ENCODE peak calls at places on chromosomes 5 and 9, in eight cellular contexts. N, S, I, Y, V, R, O and X are unnamed samples.

GRCh38 chr9:99013550-99013949 is 69.8 kb downstream of the COL15A1 start:
- DNase-seq in N (no peak), S (peak), I (no peak), Y (no peak), V (no peak), R (no peak), O (no peak), X (no peak)

GRCh38 chr9:137798901-137799629 is 78.5 kb upstream of the CACNA1B start:
- DNase-seq in N (no peak), S (no peak), I (no peak), Y (no peak), V (no peak), R (no peak), O (no peak), X (no peak)

GRCh38 chr5:51518607-51519006 is 135.4 kb downstream of the ISL1 start:
- DNase-seq in N (no peak), S (no peak), I (no peak), Y (no peak), V (no peak), R (no peak), O (no peak), X (no peak)

GRCh38 chr5:151569132-151570046 is 21.7 kb downstream of the FAT2 start:
- DNase-seq in N (no peak), S (no peak), I (no peak), Y (no peak), V (no peak), R (no peak), O (peak), X (peak)

GRCh38 chr5:149268928-149269557 is 2.6 kb upstream of the AFAP1L1 start:
- DNase-seq in N (no peak), S (peak), I (no peak), Y (no peak), V (peak), R (no peak), O (peak), X (peak)

GRCh38 chr5:105506692-105507277 is 1944.2 kb upstream of the NUDT12 start:
- DNase-seq in N (no peak), S (peak), I (peak), Y (no peak), V (no peak), R (no peak), O (peak), X (peak)

GRCh38 chr9:27528278-27528885 is 1.2 kb downstream of the MOB3B start:
- DNase-seq in N (peak), S (peak), I (peak), Y (peak), V (peak), R (peak), O (peak), X (peak)

GRCh38 chr9:69115621-69116020 is 58.5 kb upstream of the TJP2 start:
- DNase-seq in N (no peak), S (peak), I (no peak), Y (no peak), V (peak), R (peak), O (no peak), X (peak)

GRCh38 chr5:139726248-139726647 is 69.4 kb upstream of the PSD2 start:
- DNase-seq in N (no peak), S (no peak), I (no peak), Y (no peak), V (peak), R (no peak), O (no peak), X (no peak)

GRCh38 chr5:87588316-87588715 is 175.6 kb upstream of the CCNH start:
- DNase-seq in N (no peak), S (no peak), I (no peak), Y (no peak), V (no peak), R (no peak), O (no peak), X (no peak)

GRCh38 chr5:75707911-75708509 is 9.2 kb downstream of the POC5 start:
- DNase-seq in N (no peak), S (no peak), I (peak), Y (no peak), V (peak), R (no peak), O (no peak), X (peak)

GRCh38 chr5:38780950-38781349 is 64.9 kb upstream of the OSMR start:
- DNase-seq in N (peak), S (peak), I (peak), Y (peak), V (no peak), R (peak), O (no peak), X (peak)

GRCh38 chr9:125993423-125993935 is 246.3 kb downstream of the PBX3 start:
- DNase-seq in N (no peak), S (no peak), I (no peak), Y (no peak), V (peak), R (no peak), O (no peak), X (no peak)

DNA sequence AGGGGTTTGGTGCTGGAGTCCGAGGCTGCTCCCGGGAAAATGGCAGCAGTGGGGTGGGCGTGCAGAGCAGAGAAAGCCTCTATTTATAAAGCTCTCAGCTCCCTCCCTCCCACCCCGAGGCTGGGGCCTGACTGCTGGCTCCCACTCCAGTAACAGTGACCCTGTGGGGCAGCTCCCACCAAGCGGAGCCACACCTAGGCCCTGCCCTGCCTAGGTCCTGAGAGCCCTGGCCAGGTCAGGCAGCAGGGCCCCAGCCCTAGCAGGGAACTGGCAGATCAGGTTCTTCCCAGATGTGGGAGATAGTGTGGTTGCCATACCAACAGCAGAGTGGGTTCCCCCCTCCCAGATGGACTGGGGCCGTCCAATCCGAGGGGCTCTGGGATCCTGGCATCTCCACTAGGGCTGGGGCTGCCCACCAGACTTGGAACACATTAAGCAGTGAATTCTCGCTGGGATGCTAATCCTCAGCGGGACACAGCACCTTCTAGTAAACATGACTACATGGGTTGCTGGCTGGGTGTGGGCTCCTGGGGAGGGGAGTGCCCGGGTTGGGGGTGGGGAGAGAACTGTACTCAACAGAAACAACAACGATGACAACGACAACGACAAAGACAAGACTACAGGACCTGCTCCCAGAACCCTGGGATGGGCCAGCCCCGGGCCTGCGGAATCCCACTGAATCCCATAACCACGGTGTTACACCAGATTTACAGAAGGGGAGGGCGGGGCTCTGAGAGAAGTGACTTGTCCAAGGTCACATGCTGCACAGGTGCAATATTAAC is 1.5 kb downstream of the SH3GLB2 start:
- DNase-seq in N (no peak), S (peak), I (no peak), Y (no peak), V (peak), R (no peak), O (no peak), X (no peak)
- H3K4me3 ChIP-seq in N (peak), S (peak), I (no peak), Y (peak), V (peak), R (peak), O (peak), X (no peak)

DNA sequence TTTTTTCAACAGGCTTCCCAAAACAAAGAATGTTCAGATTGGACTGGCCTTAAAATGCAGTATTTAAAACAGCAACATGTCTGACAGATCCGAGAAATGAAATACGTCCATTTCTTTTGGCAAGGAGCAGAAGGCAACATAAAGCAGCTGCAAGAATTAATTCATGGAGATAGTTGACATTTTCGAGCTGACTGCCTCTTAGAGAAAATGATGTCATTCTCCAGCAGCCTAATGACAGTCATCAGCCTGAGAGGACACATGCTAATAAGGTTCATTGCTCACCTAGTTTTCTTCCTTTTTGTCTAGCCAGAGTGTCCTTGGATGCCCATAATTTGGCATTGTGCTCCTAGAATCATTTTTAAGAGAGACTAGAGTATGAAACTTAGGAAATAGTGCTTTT is 232.3 kb upstream of the SEMA6A start:
- DNase-seq in N (no peak), S (no peak), I (no peak), Y (no peak), V (no peak), R (no peak), O (no peak), X (no peak)
- TF ChIP-seq CTCF in N (no peak), S (no peak), I (no peak), Y (no peak), V (no peak), R (no peak), O (no peak), X (no peak)

DNA sequence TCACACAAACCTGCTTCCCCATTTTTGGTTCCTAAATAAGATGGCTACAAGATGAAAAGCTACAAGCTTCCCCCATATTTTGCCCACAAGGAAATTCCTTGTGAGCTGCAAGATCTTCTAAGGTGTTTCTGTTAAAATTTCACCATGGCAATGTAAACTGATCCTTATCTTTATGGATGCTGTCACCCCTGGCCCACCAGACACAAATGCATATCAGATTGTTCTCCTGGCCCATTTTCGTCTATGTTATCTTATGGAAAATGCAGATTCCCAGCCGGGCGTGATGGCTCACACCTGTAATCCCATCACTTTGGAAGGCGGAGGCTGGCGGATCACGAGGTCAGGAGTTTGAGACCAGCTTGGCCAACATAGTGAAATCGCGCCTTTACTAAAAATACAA is 65.1 kb upstream of the IL6ST start:
- DNase-seq in N (no peak), S (no peak), I (no peak), Y (no peak), V (no peak), R (no peak), O (no peak), X (no peak)
- H3K4me3 ChIP-seq in N (no peak), S (no peak), I (no peak), Y (no peak), V (no peak), R (no peak), O (no peak), X (no peak)

GRCh38 chr9:95116820-95117204 is 200.7 kb downstream of the FANCC start:
- DNase-seq in N (no peak), S (no peak), I (no peak), Y (no peak), V (no peak), R (no peak), O (no peak), X (no peak)

GRCh38 chr9:95111716-95112115 is 205.8 kb downstream of the FANCC start:
- DNase-seq in N (peak), S (no peak), I (no peak), Y (no peak), V (no peak), R (no peak), O (no peak), X (no peak)

GRCh38 chr9:95115104-95115503 is 202.4 kb downstream of the FANCC start:
- DNase-seq in N (no peak), S (no peak), I (no peak), Y (no peak), V (no peak), R (no peak), O (no peak), X (no peak)

GRCh38 chr9:95112436-95113280 is 204.9 kb downstream of the FANCC start:
- DNase-seq in N (no peak), S (no peak), I (no peak), Y (no peak), V (peak), R (no peak), O (no peak), X (no peak)

GRCh38 chr9:95116002-95116819 is 201.3 kb downstream of the FANCC start:
- DNase-seq in N (no peak), S (no peak), I (no peak), Y (no peak), V (no peak), R (no peak), O (no peak), X (no peak)
- TF ChIP-seq CTCF in N (no peak), S (peak), I (peak), Y (no peak), V (peak), R (no peak), O (no peak), X (peak)

DNA sequence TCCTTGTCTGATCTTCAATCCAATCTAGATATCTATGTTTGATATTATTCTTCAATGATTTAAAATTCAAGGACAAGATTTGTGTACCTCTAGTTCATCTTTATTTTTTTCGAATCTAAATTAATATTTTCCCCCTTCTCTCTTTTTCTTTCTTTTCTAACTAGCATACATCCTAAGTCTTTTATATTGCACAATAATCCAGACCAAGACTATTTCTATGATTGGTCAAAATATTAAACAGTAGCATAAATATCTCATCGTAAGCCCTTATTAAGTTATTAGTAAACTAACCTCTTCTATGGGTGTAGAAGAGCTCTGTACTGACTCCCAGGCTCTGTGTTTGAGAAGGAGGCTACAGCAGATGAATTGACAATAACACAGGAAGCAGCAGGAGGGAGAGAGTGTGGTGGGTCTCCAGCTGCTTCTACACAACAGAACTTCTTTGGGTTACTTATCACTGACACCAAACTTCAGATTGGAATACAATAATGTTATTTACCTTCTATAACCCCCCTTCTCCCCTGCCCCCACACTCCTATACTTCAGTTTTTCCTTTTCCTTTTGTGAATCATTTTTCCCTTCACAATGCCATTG is 11.9 kb upstream of the PLCXD3 start:
- DNase-seq in N (no peak), S (no peak), I (no peak), Y (no peak), V (no peak), R (no peak), O (no peak), X (no peak)
- H3K4me3 ChIP-seq in N (no peak), S (no peak), I (no peak), Y (no peak), V (no peak), R (no peak), O (no peak), X (no peak)

GRCh38 chr5:81195334-81195929 is 37.7 kb upstream of the CKMT2 start:
- DNase-seq in N (no peak), S (no peak), I (no peak), Y (no peak), V (peak), R (no peak), O (no peak), X (peak)
- TF ChIP-seq CTCF in N (no peak), S (no peak), I (no peak), Y (no peak), V (no peak), R (no peak), O (no peak), X (no peak)

GRCh38 chr9:89647366-89648128 is 42.7 kb downstream of the GADD45G start:
- DNase-seq in N (no peak), S (no peak), I (no peak), Y (no peak), V (no peak), R (no peak), O (no peak), X (no peak)
- H3K4me3 ChIP-seq in N (no peak), S (no peak), I (no peak), Y (no peak), V (no peak), R (no peak), O (no peak), X (no peak)

GRCh38 chr5:93092349-93093105 is 488.5 kb downstream of the NR2F1-AS1 start:
- DNase-seq in N (no peak), S (peak), I (peak), Y (no peak), V (no peak), R (peak), O (no peak), X (peak)
- TF ChIP-seq CTCF in N (no peak), S (peak), I (peak), Y (peak), V (peak), R (peak), O (no peak), X (peak)

DNA sequence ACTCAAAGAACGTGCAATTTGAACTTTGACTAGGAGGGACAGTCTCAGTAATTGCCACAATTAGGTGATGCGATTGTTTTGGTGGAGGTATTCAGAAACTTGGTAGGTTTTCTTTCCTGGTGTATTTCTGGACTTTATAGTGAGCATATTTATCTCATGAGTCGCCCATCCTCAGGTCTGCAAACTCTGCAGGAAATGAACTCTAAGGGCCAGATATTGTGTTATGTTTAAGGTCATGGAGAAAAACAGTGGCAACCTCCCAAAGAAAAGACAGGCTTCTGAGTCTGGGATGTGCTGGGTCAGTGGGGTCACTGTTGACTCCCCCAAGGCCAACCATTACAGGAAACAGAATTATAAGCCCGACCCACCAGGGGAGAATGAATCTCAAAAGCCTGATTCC is 3.4 kb upstream of the C5orf63 start:
- DNase-seq in N (no peak), S (peak), I (peak), Y (no peak), V (no peak), R (peak), O (no peak), X (peak)
- H3K4me3 ChIP-seq in N (no peak), S (no peak), I (no peak), Y (no peak), V (no peak), R (no peak), O (no peak), X (no peak)